ENCODE peak calls at places on chromosomes 2 and 18, in seven cellular contexts. D, L, C, I, S, O and N are unnamed samples.
A peak's percentile ranks its signal among the peaks of the same experiment; 100 is the strongest.

GRCh38 chr18:75204262-75204977 is 4.5 kb downstream of the PTGR3 start:
- DNase-seq in C (no peak), L (no peak), S (no peak), D (peak; percentile 53), I (no peak), O (peak; percentile 35), N (peak; percentile 64)

GRCh38 chr2:67240507-67240906 is 156.6 kb upstream of the ETAA1 start:
- DNase-seq in S (no peak), I (no peak), D (no peak), O (no peak), L (no peak), C (peak; percentile 53), N (peak; percentile 40)

GRCh38 chr2:71711470-71711857 is 258.1 kb downstream of the DYSF start:
- DNase-seq in S (no peak), L (no peak), D (no peak), I (no peak), O (peak; percentile 68), C (peak; percentile 8), N (peak; percentile 79)

GRCh38 chr2:1309507-1309906 is 103.8 kb upstream of the TPO start:
- DNase-seq in D (no peak), I (no peak), C (no peak), L (no peak), O (no peak), S (no peak), N (no peak)

GRCh38 chr2:170554278-170554955 is 160.7 kb upstream of the SP5 start:
- DNase-seq in L (peak; percentile 78), D (peak; percentile 13), C (peak; percentile 33), I (no peak), S (no peak), O (peak; percentile 41), N (peak; percentile 90)

GRCh38 chr18:24536326-24536725 is 75.9 kb downstream of the HRH4 start:
- DNase-seq in O (peak; percentile 48), I (no peak), S (no peak), L (no peak), D (no peak), C (no peak), N (no peak)

GRCh38 chr2:239644016-239644415 is 243.2 kb upstream of the HDAC4 start:
- DNase-seq in I (no peak), S (no peak), D (no peak), L (no peak), C (peak; percentile 20), O (peak; percentile 8), N (peak; percentile 8)

GRCh38 chr2:46195819-46196218 is 101.4 kb upstream of the EPAS1 start:
- DNase-seq in I (no peak), S (no peak), O (no peak), C (no peak), L (no peak), D (no peak), N (no peak)

GRCh38 chr2:126751477-126751876 is 95.5 kb downstream of the GYPC start:
- DNase-seq in I (no peak), D (no peak), C (no peak), L (no peak), O (no peak), S (no peak), N (no peak)

GRCh38 chr2:188122983-188123382 is 168.7 kb upstream of the GULP1 start:
- DNase-seq in O (peak; percentile 19), L (no peak), C (no peak), S (no peak), D (no peak), I (no peak), N (no peak)

GRCh38 chr2:74685408-74685807 is 31.4 kb downstream of the SEMA4F start:
- DNase-seq in O (no peak), C (no peak), I (no peak), D (no peak), L (no peak), S (no peak), N (no peak)

GRCh38 chr2:85237849-85238570 is 89.8 kb downstream of the TGOLN2 start:
- DNase-seq in D (no peak), C (no peak), L (no peak), S (no peak), I (no peak), O (no peak), N (no peak)

GRCh38 chr2:39492095-39492590 is 55.1 kb upstream of the MAP4K3 start:
- DNase-seq in D (no peak), I (peak; percentile 83), C (peak; percentile 98), S (no peak), L (no peak), O (peak; percentile 98), N (peak; percentile 92)

GRCh38 chr2:10382313-10383061 is 65.6 kb downstream of the ODC1 start:
- DNase-seq in O (no peak), C (no peak), L (no peak), D (no peak), I (no peak), S (peak; percentile 16), N (no peak)

GRCh38 chr2:217338306-217338916 is 478.5 kb upstream of the TNP1 start:
- DNase-seq in I (peak; percentile 89), S (no peak), O (peak; percentile 74), C (peak; percentile 87), L (no peak), D (no peak), N (peak; percentile 75)

GRCh38 chr2:102141915-102142828 is at the start of gene IL1R1:
- DNase-seq in I (no peak), S (no peak), D (peak; percentile 88), O (peak; percentile 74), L (peak; percentile 90), C (peak; percentile 83), N (peak; percentile 96)

GRCh38 chr2:42792583-42793313 is at the start of gene HAAO:
- DNase-seq in L (no peak), S (no peak), O (no peak), I (no peak), D (peak; percentile 67), C (no peak), N (peak; percentile 45)

GRCh38 chr2:10932345-10933151 is 20.8 kb downstream of the KCNF1 start:
- DNase-seq in S (no peak), I (no peak), L (no peak), C (no peak), D (no peak), O (no peak), N (no peak)

GRCh38 chr2:3121601-3122000 is 256.0 kb downstream of the EIPR1 start:
- DNase-seq in I (no peak), S (no peak), C (no peak), L (no peak), O (no peak), D (no peak), N (peak; percentile 37)

GRCh38 chr2:146523218-146523617 is 1321.6 kb upstream of the ACVR2A start:
- DNase-seq in O (peak; percentile 16), C (peak; percentile 12), S (no peak), I (no peak), D (no peak), L (no peak), N (peak; percentile 5)

GRCh38 chr2:225070811-225071210 is 28.5 kb upstream of the DOCK10 start:
- DNase-seq in O (no peak), L (no peak), C (no peak), I (no peak), S (no peak), D (no peak), N (peak; percentile 12)

GRCh38 chr2:191051177-191051576 is 37.2 kb upstream of the STAT1 start:
- DNase-seq in C (no peak), O (no peak), I (no peak), S (no peak), L (no peak), D (no peak), N (peak; percentile 31)

GRCh38 chr2:132420776-132421175 is 4.2 kb downstream of the GPR39 start:
- DNase-seq in O (no peak), L (no peak), I (no peak), D (no peak), C (no peak), S (no peak), N (peak; percentile 48)

GRCh38 chr2:178871536-178871935 is 64.3 kb upstream of the TTN start:
- DNase-seq in L (no peak), I (no peak), O (no peak), C (no peak), D (no peak), S (no peak), N (no peak)

GRCh38 chr2:176099737-176100546 is at the start of gene HOXD12:
- DNase-seq in C (no peak), O (no peak), L (peak; percentile 70), I (no peak), S (no peak), D (no peak), N (no peak)

GRCh38 chr2:13230221-13230620 is 513.5 kb downstream of the TRIB2 start:
- DNase-seq in O (no peak), S (no peak), I (no peak), C (peak; percentile 17), D (no peak), L (no peak), N (no peak)

GRCh38 chr2:28582152-28582551 is 86.3 kb downstream of the PLB1 start:
- DNase-seq in O (no peak), D (no peak), S (no peak), C (no peak), I (no peak), L (no peak), N (no peak)

GRCh38 chr2:122683018-122683417 is 927.6 kb downstream of the TSN start:
- DNase-seq in S (no peak), O (no peak), C (no peak), I (no peak), L (no peak), D (no peak), N (no peak)

GRCh38 chr2:126953483-126953882 is 54.8 kb downstream of the TEX51 start:
- DNase-seq in I (no peak), O (no peak), C (no peak), S (no peak), D (no peak), L (no peak), N (no peak)

GRCh38 chr2:153133716-153134115 is 344.8 kb downstream of the RPRM start:
- DNase-seq in C (no peak), O (no peak), I (no peak), S (no peak), L (no peak), D (no peak), N (no peak)

GRCh38 chr2:71894266-71894665 is 253.4 kb downstream of the CYP26B1 start:
- DNase-seq in L (peak; percentile 63), O (no peak), D (no peak), I (no peak), C (no peak), S (no peak), N (no peak)